ENCODE peak calls at places on chromosomes 1 and 21, in four cellular contexts. One of them, this sample, is unnamed.

GRCh38 chr1:214584805-214585766 is 17.9 kb upstream of the CENPF start:
- DNase-seq in K562: no peak
- DNase-seq in HepG2: peak; percentile 31
- DNase-seq in GM12892: no peak
- DNase-seq in this sample: no peak

GRCh38 chr1:227766015-227766634 is 30.9 kb downstream of the SNAP47 start:
- DNase-seq in K562: no peak
- DNase-seq in GM12892: no peak
- DNase-seq in HepG2: no peak
- DNase-seq in this sample: no peak

GRCh38 chr1:229582011-229582694 is 23.6 kb upstream of the ABCB10 start:
- DNase-seq in HepG2: peak; percentile 50
- DNase-seq in GM12892: no peak
- DNase-seq in K562: no peak
- DNase-seq in this sample: no peak

GRCh38 chr1:107196973-107197562 is 56.2 kb downstream of the NTNG1 start:
- DNase-seq in K562: peak; percentile 44
- DNase-seq in GM12892: no peak
- DNase-seq in HepG2: peak; percentile 36
- DNase-seq in this sample: peak; percentile 0

GRCh38 chr1:168674252-168674651 is 54.8 kb downstream of the DPT start:
- DNase-seq in GM12892: no peak
- DNase-seq in K562: no peak
- DNase-seq in HepG2: no peak
- DNase-seq in this sample: no peak

GRCh38 chr1:78101514-78101913 is 55.7 kb downstream of the GIPC2 start:
- DNase-seq in HepG2: peak; percentile 8
- DNase-seq in GM12892: no peak
- DNase-seq in K562: no peak
- DNase-seq in this sample: no peak

GRCh38 chr1:119374208-119374877 is 5.8 kb downstream of the HAO2 start:
- DNase-seq in K562: no peak
- DNase-seq in HepG2: no peak
- DNase-seq in GM12892: no peak
- DNase-seq in this sample: no peak

GRCh38 chr1:214384373-214385079 is 103.6 kb downstream of the SMYD2 start:
- DNase-seq in HepG2: no peak
- DNase-seq in K562: no peak
- DNase-seq in GM12892: no peak
- DNase-seq in this sample: no peak

GRCh38 chr1:210294991-210295773 is 33.5 kb upstream of the HHAT start:
- DNase-seq in GM12892: no peak
- DNase-seq in HepG2: no peak
- DNase-seq in K562: no peak
- DNase-seq in this sample: no peak

GRCh38 chr1:47793563-47793962 is 203.6 kb downstream of the TRABD2B start:
- DNase-seq in HepG2: no peak
- DNase-seq in K562: no peak
- DNase-seq in GM12892: no peak
- DNase-seq in this sample: no peak

GRCh38 chr21:35332841-35333426 is 283.8 kb upstream of the RUNX1 start:
- DNase-seq in K562: no peak
- DNase-seq in GM12892: no peak
- DNase-seq in HepG2: no peak
- DNase-seq in this sample: no peak

GRCh38 chr1:165632152-165632469 is 1.1 kb downstream of the MGST3 start:
- DNase-seq in HepG2: no peak
- DNase-seq in K562: no peak
- DNase-seq in GM12892: no peak
- DNase-seq in this sample: no peak

GRCh38 chr1:13505020-13505419 is 8.8 kb downstream of the LRRC38 start:
- DNase-seq in HepG2: no peak
- DNase-seq in GM12892: no peak
- DNase-seq in K562: no peak
- DNase-seq in this sample: no peak

GRCh38 chr1:19814681-19815503 is at the start of gene RNF186:
- DNase-seq in GM12892: no peak
- DNase-seq in HepG2: peak; percentile 68
- DNase-seq in K562: no peak
- DNase-seq in this sample: no peak

GRCh38 chr1:94335950-94336349 is 82.2 kb upstream of the ABCD3 start:
- DNase-seq in HepG2: peak; percentile 90
- DNase-seq in K562: peak; percentile 75
- DNase-seq in GM12892: no peak
- DNase-seq in this sample: no peak
- TF ChIP-seq POLR2AphosphoS5 in HepG2: no peak
- TF ChIP-seq POLR2AphosphoS5 in K562: no peak
- TF ChIP-seq POLR2AphosphoS5 in GM12892: no peak
- TF ChIP-seq POLR2AphosphoS5 in this sample: no peak

DNA sequence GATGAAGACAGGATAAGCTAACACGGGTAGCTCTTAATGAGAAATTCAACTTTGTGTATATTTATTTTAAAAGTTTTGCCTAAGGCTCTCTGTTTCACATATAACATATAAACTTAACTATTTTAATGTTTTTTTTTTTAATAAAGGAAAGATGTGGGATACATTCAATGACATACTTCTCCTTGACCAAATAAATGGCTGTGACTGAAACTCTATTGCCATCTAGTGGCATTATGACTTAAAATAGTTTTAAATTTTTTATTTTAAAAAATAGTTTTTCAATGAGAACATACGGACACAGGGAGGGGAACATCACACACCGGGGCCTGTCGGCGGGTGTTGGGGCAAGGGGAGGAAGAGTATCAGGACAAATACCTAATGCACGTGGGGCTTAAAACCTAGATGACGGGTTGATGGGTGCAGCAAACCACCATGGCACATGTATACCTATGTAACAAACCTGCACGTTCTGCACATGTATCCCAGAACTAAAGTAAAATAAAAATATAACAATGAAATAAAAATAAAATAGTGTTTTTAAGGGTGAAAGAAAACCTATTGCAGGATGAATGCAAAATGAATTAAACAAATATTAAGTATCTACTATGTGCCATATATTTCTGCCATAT is 83.4 kb downstream of the LYST start:
- DNase-seq in K562: peak; percentile 34
- DNase-seq in HepG2: peak; percentile 43
- DNase-seq in GM12892: no peak
- DNase-seq in this sample: no peak
- TF ChIP-seq TAF1 in K562: no peak
- TF ChIP-seq TAF1 in HepG2: no peak
- TF ChIP-seq TAF1 in GM12892: no peak
- TF ChIP-seq TAF1 in this sample: no peak

GRCh38 chr1:35764283-35764682 is 5.5 kb downstream of the CLSPN start:
- DNase-seq in K562: no peak
- DNase-seq in HepG2: no peak
- DNase-seq in GM12892: no peak
- DNase-seq in this sample: no peak

GRCh38 chr1:35768350-35769187 is 1.2 kb downstream of the CLSPN start:
- DNase-seq in GM12892: no peak
- DNase-seq in HepG2: no peak
- DNase-seq in K562: peak; percentile 55
- DNase-seq in this sample: no peak

GRCh38 chr1:35773711-35774110 is 3.9 kb upstream of the CLSPN start:
- DNase-seq in GM12892: no peak
- DNase-seq in HepG2: no peak
- DNase-seq in K562: no peak
- DNase-seq in this sample: no peak

GRCh38 chr1:35769188-35769758 is 505 bp downstream of the CLSPN start:
- DNase-seq in HepG2: peak; percentile 86
- DNase-seq in GM12892: peak; percentile 92
- DNase-seq in K562: peak; percentile 97
- DNase-seq in this sample: peak; percentile 91

GRCh38 chr1:35769759-35770446 is at the start of gene CLSPN:
- DNase-seq in GM12892: peak; percentile 94
- DNase-seq in K562: peak; percentile 99
- DNase-seq in HepG2: peak; percentile 94
- DNase-seq in this sample: peak; percentile 93
- TF ChIP-seq POLR2AphosphoS5 in GM12892: peak; percentile 93
- TF ChIP-seq POLR2AphosphoS5 in K562: peak; percentile 98
- TF ChIP-seq POLR2AphosphoS5 in HepG2: peak; percentile 58
- TF ChIP-seq POLR2AphosphoS5 in this sample: peak; percentile 41

GRCh38 chr1:235093013-235093618 is 35.5 kb downstream of the TOMM20 start:
- DNase-seq in HepG2: peak; percentile 50
- DNase-seq in GM12892: no peak
- DNase-seq in K562: peak; percentile 74
- DNase-seq in this sample: no peak
- TF ChIP-seq TAF1 in HepG2: no peak
- TF ChIP-seq TAF1 in GM12892: no peak
- TF ChIP-seq TAF1 in K562: no peak
- TF ChIP-seq TAF1 in this sample: no peak

DNA sequence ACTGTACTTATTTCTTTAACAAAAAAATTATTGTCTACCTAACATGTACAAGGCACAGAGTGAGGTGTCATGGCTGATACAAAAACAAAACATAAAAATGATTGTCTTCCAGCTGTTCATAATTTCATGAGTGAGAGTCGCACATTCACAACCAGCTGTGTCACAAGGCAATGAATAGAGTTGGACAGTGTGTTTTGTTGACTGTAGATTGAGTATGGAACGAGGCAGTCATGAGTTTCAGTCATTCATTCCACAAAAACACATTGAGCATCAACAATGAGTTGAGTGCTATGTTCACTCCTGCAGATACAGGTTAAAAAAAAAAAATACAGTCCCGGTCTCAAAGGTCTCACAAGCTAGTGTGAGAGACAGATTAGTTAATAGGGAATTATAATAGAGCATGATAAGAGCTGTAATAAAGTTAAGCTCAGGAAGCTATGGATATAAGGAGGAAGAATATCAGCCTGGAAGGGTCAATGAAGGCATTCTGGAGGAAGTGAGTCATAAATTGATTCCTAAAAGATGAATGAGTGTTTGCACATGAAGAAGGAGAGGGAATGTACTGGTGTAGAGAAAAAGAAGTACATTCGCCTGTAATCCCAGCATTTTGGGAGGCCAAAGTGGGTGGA is 47.8 kb upstream of the ARHGAP29 start:
- DNase-seq in GM12892: no peak
- DNase-seq in HepG2: no peak
- DNase-seq in K562: no peak
- DNase-seq in this sample: no peak
- TF ChIP-seq POLR2AphosphoS5 in GM12892: no peak
- TF ChIP-seq POLR2AphosphoS5 in HepG2: no peak
- TF ChIP-seq POLR2AphosphoS5 in K562: no peak
- TF ChIP-seq POLR2AphosphoS5 in this sample: no peak

GRCh38 chr1:172449585-172450523 is 6.0 kb upstream of the PIGC start:
- DNase-seq in GM12892: peak; percentile 24
- DNase-seq in K562: peak; percentile 89
- DNase-seq in HepG2: peak; percentile 85
- DNase-seq in this sample: peak; percentile 28
- TF ChIP-seq TAF1 in GM12892: no peak
- TF ChIP-seq TAF1 in K562: peak; percentile 52
- TF ChIP-seq TAF1 in HepG2: peak; percentile 64
- TF ChIP-seq TAF1 in this sample: no peak

DNA sequence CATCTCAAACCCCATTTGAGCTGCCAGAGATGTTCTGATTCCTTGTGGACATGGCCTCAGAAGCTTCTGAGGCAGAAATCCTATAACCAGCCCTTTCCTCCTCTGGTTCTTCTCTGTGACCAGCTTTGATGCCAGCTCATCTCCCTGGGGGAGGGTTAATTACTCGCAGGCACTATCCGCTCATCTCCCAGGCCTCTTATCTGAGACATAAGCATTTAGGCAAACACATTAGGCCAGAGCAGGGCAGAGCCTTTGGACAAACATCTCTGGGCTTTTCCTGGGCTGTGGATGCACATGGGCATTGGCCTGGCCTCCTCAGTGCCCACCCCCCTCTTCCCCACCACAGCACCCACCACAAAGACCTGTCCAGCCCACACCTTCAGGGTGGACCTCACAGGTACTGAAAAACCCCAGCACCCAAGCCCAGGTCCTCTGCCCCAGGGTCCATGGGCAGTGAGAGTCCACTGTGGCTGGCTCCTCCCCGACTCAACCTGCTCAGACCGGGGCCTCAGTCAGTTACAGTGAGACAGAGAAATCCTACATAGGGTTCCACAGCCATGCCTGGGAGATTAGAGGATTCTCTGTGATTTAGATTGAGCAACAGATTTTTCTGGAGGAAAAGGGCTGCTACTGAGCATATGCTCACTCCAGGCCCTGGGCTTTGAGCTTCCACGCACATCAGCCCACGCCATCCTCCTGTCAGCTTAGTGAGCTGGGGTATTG is 26.9 kb downstream of the IGSF21 start:
- DNase-seq in K562: no peak
- DNase-seq in GM12892: no peak
- DNase-seq in HepG2: peak; percentile 32
- DNase-seq in this sample: no peak
- TF ChIP-seq POLR2AphosphoS5 in K562: no peak
- TF ChIP-seq POLR2AphosphoS5 in GM12892: no peak
- TF ChIP-seq POLR2AphosphoS5 in HepG2: no peak
- TF ChIP-seq POLR2AphosphoS5 in this sample: no peak

GRCh38 chr1:201511925-201512539 is 5.1 kb upstream of the CSRP1 start:
- DNase-seq in HepG2: peak; percentile 22
- DNase-seq in GM12892: peak; percentile 40
- DNase-seq in K562: peak; percentile 37
- DNase-seq in this sample: no peak
- TF ChIP-seq TAF1 in HepG2: no peak
- TF ChIP-seq TAF1 in GM12892: no peak
- TF ChIP-seq TAF1 in K562: no peak
- TF ChIP-seq TAF1 in this sample: no peak

GRCh38 chr1:45952072-45952471 is 148.7 kb downstream of the MAST2 start:
- DNase-seq in GM12892: no peak
- DNase-seq in HepG2: no peak
- DNase-seq in K562: no peak
- DNase-seq in this sample: no peak
- TF ChIP-seq POLR2AphosphoS5 in GM12892: no peak
- TF ChIP-seq POLR2AphosphoS5 in HepG2: no peak
- TF ChIP-seq POLR2AphosphoS5 in K562: no peak
- TF ChIP-seq POLR2AphosphoS5 in this sample: no peak

This sample was measured in GM12891.